ENCODE peak calls at places on chromosome 20, in eight cellular contexts. One of them, this sample, is unnamed.
A peak's percentile ranks its signal among the peaks of the same experiment; 100 is the strongest.

GRCh38 chr20:2509794-2510193 is 1.1 kb upstream of the ZNF343 start:
- DNase-seq in iPS DF 19.7: no peak
- DNase-seq in MV-4-11: no peak
- DNase-seq in fibroblast of lung: no peak
- DNase-seq in NCI-H1417: no peak
- DNase-seq in NCI-H1930: no peak
- DNase-seq in activated T-cell treated with anti-CD3 and anti-CD28 coated beads, Interleukin-2, amount 50 U/mL, for 72 hours: no peak
- DNase-seq in ovary: no peak
- DNase-seq in this sample: no peak

GRCh38 chr20:4681441-4681840 is 40.3 kb upstream of the PRND start:
- DNase-seq in iPS DF 19.7: no peak
- DNase-seq in MV-4-11: no peak
- DNase-seq in fibroblast of lung: no peak
- DNase-seq in NCI-H1417: no peak
- DNase-seq in NCI-H1930: no peak
- DNase-seq in activated T-cell treated with anti-CD3 and anti-CD28 coated beads, Interleukin-2, amount 50 U/mL, for 72 hours: no peak
- DNase-seq in ovary: no peak
- DNase-seq in this sample: no peak

GRCh38 chr20:16069416-16070010 is 503.7 kb downstream of the KIF16B start:
- DNase-seq in iPS DF 19.7: no peak
- DNase-seq in MV-4-11: peak; percentile 84
- DNase-seq in fibroblast of lung: no peak
- DNase-seq in NCI-H1417: no peak
- DNase-seq in NCI-H1930: no peak
- DNase-seq in activated T-cell treated with anti-CD3 and anti-CD28 coated beads, Interleukin-2, amount 50 U/mL, for 72 hours: no peak
- DNase-seq in ovary: no peak
- DNase-seq in this sample: no peak

GRCh38 chr20:37977786-37978185 is 55.5 kb downstream of the TTI1 start:
- DNase-seq in iPS DF 19.7: no peak
- DNase-seq in MV-4-11: no peak
- DNase-seq in fibroblast of lung: no peak
- DNase-seq in NCI-H1417: no peak
- DNase-seq in NCI-H1930: no peak
- DNase-seq in activated T-cell treated with anti-CD3 and anti-CD28 coated beads, Interleukin-2, amount 50 U/mL, for 72 hours: no peak
- DNase-seq in ovary: no peak
- DNase-seq in this sample: no peak

GRCh38 chr20:39004508-39004907 is 42.4 kb downstream of the DHX35 start:
- DNase-seq in iPS DF 19.7: no peak
- DNase-seq in MV-4-11: no peak
- DNase-seq in fibroblast of lung: no peak
- DNase-seq in NCI-H1417: peak; percentile 73
- DNase-seq in NCI-H1930: no peak
- DNase-seq in activated T-cell treated with anti-CD3 and anti-CD28 coated beads, Interleukin-2, amount 50 U/mL, for 72 hours: no peak
- DNase-seq in ovary: no peak
- DNase-seq in this sample: no peak

GRCh38 chr20:63443606-63444395 is 28.7 kb downstream of the KCNQ2 start:
- DNase-seq in iPS DF 19.7: no peak
- DNase-seq in MV-4-11: no peak
- DNase-seq in fibroblast of lung: no peak
- DNase-seq in NCI-H1417: no peak
- DNase-seq in NCI-H1930: no peak
- DNase-seq in activated T-cell treated with anti-CD3 and anti-CD28 coated beads, Interleukin-2, amount 50 U/mL, for 72 hours: no peak
- DNase-seq in ovary: no peak
- DNase-seq in this sample: no peak

GRCh38 chr20:7843613-7844012 is 96.6 kb downstream of the HAO1 start:
- DNase-seq in iPS DF 19.7: no peak
- DNase-seq in MV-4-11: no peak
- DNase-seq in fibroblast of lung: peak; percentile 25
- DNase-seq in NCI-H1417: no peak
- DNase-seq in NCI-H1930: no peak
- DNase-seq in activated T-cell treated with anti-CD3 and anti-CD28 coated beads, Interleukin-2, amount 50 U/mL, for 72 hours: no peak
- DNase-seq in ovary: no peak
- DNase-seq in this sample: no peak

GRCh38 chr20:48375804-48376203 is 452.0 kb downstream of the PREX1 start:
- DNase-seq in iPS DF 19.7: no peak
- DNase-seq in MV-4-11: no peak
- DNase-seq in fibroblast of lung: no peak
- DNase-seq in NCI-H1417: no peak
- DNase-seq in NCI-H1930: no peak
- DNase-seq in activated T-cell treated with anti-CD3 and anti-CD28 coated beads, Interleukin-2, amount 50 U/mL, for 72 hours: no peak
- DNase-seq in ovary: no peak
- DNase-seq in this sample: no peak

GRCh38 chr20:33770005-33770404 is 38.2 kb downstream of the ZNF341 start:
- DNase-seq in iPS DF 19.7: no peak
- DNase-seq in MV-4-11: no peak
- DNase-seq in fibroblast of lung: no peak
- DNase-seq in NCI-H1417: no peak
- DNase-seq in NCI-H1930: no peak
- DNase-seq in activated T-cell treated with anti-CD3 and anti-CD28 coated beads, Interleukin-2, amount 50 U/mL, for 72 hours: no peak
- DNase-seq in ovary: no peak
- DNase-seq in this sample: no peak